ENCODE peak calls at places on chromosomes 6 and 20, in ten cellular contexts. One of them, this sample, is unnamed.

GRCh38 chr6:118252474-118252873 is 295.6 kb upstream of the PLN start:
- DNase-seq in right lobe of liver: no peak
- DNase-seq in WERI-Rb-1: no peak
- DNase-seq in left lung: no peak
- DNase-seq in GM10248: peak; percentile 13
- DNase-seq in AG10803: no peak
- DNase-seq in RWPE2: no peak
- DNase-seq in kidney epithelial cell: no peak
- DNase-seq in endothelial cell: no peak
- DNase-seq in neural crest cell: no peak
- DNase-seq in this sample: no peak

GRCh38 chr6:7219310-7219709 is 93.7 kb downstream of the SSR1 start:
- DNase-seq in right lobe of liver: peak; percentile 97
- DNase-seq in WERI-Rb-1: no peak
- DNase-seq in left lung: no peak
- DNase-seq in GM10248: no peak
- DNase-seq in AG10803: peak; percentile 19
- DNase-seq in RWPE2: no peak
- DNase-seq in kidney epithelial cell: no peak
- DNase-seq in endothelial cell: no peak
- DNase-seq in neural crest cell: no peak
- DNase-seq in this sample: no peak

GRCh38 chr6:106789436-106790145 is 160.2 kb downstream of the QRSL1 start:
- DNase-seq in right lobe of liver: no peak
- DNase-seq in WERI-Rb-1: no peak
- DNase-seq in left lung: no peak
- DNase-seq in GM10248: no peak
- DNase-seq in AG10803: no peak
- DNase-seq in RWPE2: no peak
- DNase-seq in kidney epithelial cell: no peak
- DNase-seq in endothelial cell: no peak
- DNase-seq in neural crest cell: no peak
- DNase-seq in this sample: no peak

GRCh38 chr20:43988867-43989266 is 74.2 kb downstream of the TOX2 start:
- DNase-seq in right lobe of liver: no peak
- DNase-seq in WERI-Rb-1: no peak
- DNase-seq in left lung: no peak
- DNase-seq in GM10248: no peak
- DNase-seq in AG10803: peak; percentile 52
- DNase-seq in RWPE2: no peak
- DNase-seq in kidney epithelial cell: no peak
- DNase-seq in endothelial cell: no peak
- DNase-seq in neural crest cell: no peak
- DNase-seq in this sample: no peak

GRCh38 chr6:135976585-135976984 is 125.1 kb downstream of the PDE7B start:
- DNase-seq in right lobe of liver: no peak
- DNase-seq in WERI-Rb-1: no peak
- DNase-seq in left lung: no peak
- DNase-seq in GM10248: no peak
- DNase-seq in AG10803: no peak
- DNase-seq in RWPE2: no peak
- DNase-seq in kidney epithelial cell: no peak
- DNase-seq in endothelial cell: no peak
- DNase-seq in neural crest cell: no peak
- DNase-seq in this sample: no peak

GRCh38 chr6:170047813-170048212 is 243.1 kb downstream of the DLL1 start:
- DNase-seq in right lobe of liver: no peak
- DNase-seq in WERI-Rb-1: no peak
- DNase-seq in left lung: peak; percentile 32
- DNase-seq in GM10248: no peak
- DNase-seq in AG10803: no peak
- DNase-seq in RWPE2: peak; percentile 16
- DNase-seq in kidney epithelial cell: no peak
- DNase-seq in endothelial cell: no peak
- DNase-seq in neural crest cell: no peak
- DNase-seq in this sample: peak; percentile 40

GRCh38 chr6:138499303-138499991 is at the start of gene NHSL1:
- DNase-seq in right lobe of liver: peak; percentile 67
- DNase-seq in WERI-Rb-1: peak; percentile 69
- DNase-seq in left lung: no peak
- DNase-seq in GM10248: peak; percentile 13
- DNase-seq in AG10803: peak; percentile 30
- DNase-seq in RWPE2: no peak
- DNase-seq in kidney epithelial cell: peak; percentile 69
- DNase-seq in endothelial cell: no peak
- DNase-seq in neural crest cell: no peak
- DNase-seq in this sample: no peak

GRCh38 chr6:36129889-36130671 is at the start of gene MAPK13:
- DNase-seq in right lobe of liver: peak; percentile 50
- DNase-seq in WERI-Rb-1: peak; percentile 6
- DNase-seq in left lung: no peak
- DNase-seq in GM10248: peak; percentile 43
- DNase-seq in AG10803: no peak
- DNase-seq in RWPE2: no peak
- DNase-seq in kidney epithelial cell: no peak
- DNase-seq in endothelial cell: peak; percentile 28
- DNase-seq in neural crest cell: no peak
- DNase-seq in this sample: peak; percentile 90

DNA sequence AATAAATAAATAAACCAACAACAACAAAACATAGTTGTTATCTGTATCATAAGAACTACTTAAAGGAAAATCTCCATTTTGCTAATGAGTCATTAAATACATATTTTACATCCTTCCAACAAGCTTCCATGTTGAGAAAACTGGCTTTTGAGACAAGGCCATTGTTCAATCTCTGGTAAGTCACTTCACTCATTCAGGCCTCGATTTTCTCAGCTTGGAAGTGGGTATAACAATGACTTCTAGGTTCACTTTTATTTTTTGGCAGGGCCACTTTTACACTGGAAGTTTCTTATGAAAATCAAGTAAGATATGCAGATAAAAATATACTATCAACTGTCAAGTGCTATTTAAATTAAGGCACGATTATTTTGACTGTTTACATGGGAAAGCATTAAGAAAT is 30.0 kb downstream of the WRNIP1 start:
- DNase-seq in right lobe of liver: no peak
- DNase-seq in WERI-Rb-1: no peak
- DNase-seq in left lung: no peak
- DNase-seq in GM10248: no peak
- DNase-seq in AG10803: no peak
- DNase-seq in RWPE2: no peak
- DNase-seq in kidney epithelial cell: no peak
- DNase-seq in endothelial cell: no peak
- DNase-seq in neural crest cell: no peak
- DNase-seq in this sample: no peak
- TF ChIP-seq CTCF in right lobe of liver: no peak
- TF ChIP-seq CTCF in WERI-Rb-1: no peak
- TF ChIP-seq CTCF in left lung: no peak
- TF ChIP-seq CTCF in GM10248: no peak
- TF ChIP-seq CTCF in AG10803: no peak
- TF ChIP-seq CTCF in RWPE2: no peak
- TF ChIP-seq CTCF in kidney epithelial cell: no peak
- TF ChIP-seq CTCF in endothelial cell: no peak
- TF ChIP-seq CTCF in neural crest cell: no peak
- TF ChIP-seq CTCF in this sample: no peak

DNA sequence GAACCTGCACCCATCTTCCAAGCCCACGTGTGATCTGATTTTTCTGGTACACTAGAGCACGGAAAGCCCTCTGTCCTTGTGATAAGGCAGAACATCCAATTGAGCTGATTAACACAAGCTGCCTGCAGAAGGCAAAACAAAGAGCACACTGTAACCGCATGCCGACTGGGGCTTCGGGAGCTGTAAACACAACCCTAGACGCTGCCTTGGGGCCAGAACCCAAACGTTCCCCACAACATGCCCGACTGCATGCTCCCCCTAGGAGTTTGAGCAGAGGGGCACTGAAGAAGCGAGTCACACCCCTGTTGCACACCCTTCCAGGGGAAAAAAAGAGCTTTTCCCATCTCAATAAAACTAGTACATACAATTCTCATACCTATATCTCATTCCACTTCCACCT is 470.7 kb downstream of the HTR1B start:
- DNase-seq in right lobe of liver: no peak
- DNase-seq in WERI-Rb-1: no peak
- DNase-seq in left lung: no peak
- DNase-seq in GM10248: no peak
- DNase-seq in AG10803: no peak
- DNase-seq in RWPE2: no peak
- DNase-seq in kidney epithelial cell: no peak
- DNase-seq in endothelial cell: no peak
- DNase-seq in neural crest cell: peak; percentile 3
- DNase-seq in this sample: no peak
- TF ChIP-seq CTCF in right lobe of liver: no peak
- TF ChIP-seq CTCF in WERI-Rb-1: no peak
- TF ChIP-seq CTCF in left lung: no peak
- TF ChIP-seq CTCF in GM10248: no peak
- TF ChIP-seq CTCF in AG10803: no peak
- TF ChIP-seq CTCF in RWPE2: no peak
- TF ChIP-seq CTCF in kidney epithelial cell: no peak
- TF ChIP-seq CTCF in endothelial cell: no peak
- TF ChIP-seq CTCF in neural crest cell: no peak
- TF ChIP-seq CTCF in this sample: no peak

GRCh38 chr6:33841868-33842267 is 38.1 kb upstream of the MLN start:
- DNase-seq in right lobe of liver: no peak
- DNase-seq in WERI-Rb-1: no peak
- DNase-seq in left lung: no peak
- DNase-seq in GM10248: no peak
- DNase-seq in AG10803: no peak
- DNase-seq in RWPE2: no peak
- DNase-seq in kidney epithelial cell: no peak
- DNase-seq in endothelial cell: no peak
- DNase-seq in neural crest cell: no peak
- DNase-seq in this sample: no peak

GRCh38 chr6:33840064-33840926 is 36.5 kb upstream of the MLN start:
- DNase-seq in right lobe of liver: no peak
- DNase-seq in WERI-Rb-1: peak; percentile 64
- DNase-seq in left lung: peak; percentile 53
- DNase-seq in GM10248: peak; percentile 71
- DNase-seq in AG10803: peak; percentile 96
- DNase-seq in RWPE2: peak; percentile 93
- DNase-seq in kidney epithelial cell: peak; percentile 92
- DNase-seq in endothelial cell: no peak
- DNase-seq in neural crest cell: no peak
- DNase-seq in this sample: no peak

GRCh38 chr6:33839399-33840063 is 35.7 kb upstream of the MLN start:
- DNase-seq in right lobe of liver: no peak
- DNase-seq in WERI-Rb-1: peak; percentile 98
- DNase-seq in left lung: no peak
- DNase-seq in GM10248: no peak
- DNase-seq in AG10803: no peak
- DNase-seq in RWPE2: no peak
- DNase-seq in kidney epithelial cell: no peak
- DNase-seq in endothelial cell: no peak
- DNase-seq in neural crest cell: no peak
- DNase-seq in this sample: no peak

GRCh38 chr6:33838979-33839378 is 35.2 kb upstream of the MLN start:
- DNase-seq in right lobe of liver: no peak
- DNase-seq in WERI-Rb-1: no peak
- DNase-seq in left lung: no peak
- DNase-seq in GM10248: no peak
- DNase-seq in AG10803: no peak
- DNase-seq in RWPE2: no peak
- DNase-seq in kidney epithelial cell: no peak
- DNase-seq in endothelial cell: no peak
- DNase-seq in neural crest cell: no peak
- DNase-seq in this sample: no peak

GRCh38 chr6:33841070-33841469 is 37.3 kb upstream of the MLN start:
- DNase-seq in right lobe of liver: no peak
- DNase-seq in WERI-Rb-1: no peak
- DNase-seq in left lung: no peak
- DNase-seq in GM10248: no peak
- DNase-seq in AG10803: no peak
- DNase-seq in RWPE2: no peak
- DNase-seq in kidney epithelial cell: no peak
- DNase-seq in endothelial cell: no peak
- DNase-seq in neural crest cell: no peak
- DNase-seq in this sample: no peak
- TF ChIP-seq CTCF in right lobe of liver: no peak
- TF ChIP-seq CTCF in WERI-Rb-1: peak; percentile 30
- TF ChIP-seq CTCF in left lung: no peak
- TF ChIP-seq CTCF in GM10248: no peak
- TF ChIP-seq CTCF in AG10803: no peak
- TF ChIP-seq CTCF in RWPE2: no peak
- TF ChIP-seq CTCF in kidney epithelial cell: no peak
- TF ChIP-seq CTCF in endothelial cell: no peak
- TF ChIP-seq CTCF in neural crest cell: no peak
- TF ChIP-seq CTCF in this sample: no peak

GRCh38 chr20:46088409-46089075 is 1.2 kb downstream of the NCOA5 start:
- DNase-seq in right lobe of liver: no peak
- DNase-seq in WERI-Rb-1: no peak
- DNase-seq in left lung: no peak
- DNase-seq in GM10248: no peak
- DNase-seq in AG10803: peak; percentile 29
- DNase-seq in RWPE2: no peak
- DNase-seq in kidney epithelial cell: no peak
- DNase-seq in endothelial cell: no peak
- DNase-seq in neural crest cell: no peak
- DNase-seq in this sample: no peak

GRCh38 chr20:46083101-46083500 is 6.7 kb downstream of the NCOA5 start:
- DNase-seq in right lobe of liver: no peak
- DNase-seq in WERI-Rb-1: no peak
- DNase-seq in left lung: no peak
- DNase-seq in GM10248: no peak
- DNase-seq in AG10803: no peak
- DNase-seq in RWPE2: no peak
- DNase-seq in kidney epithelial cell: no peak
- DNase-seq in endothelial cell: no peak
- DNase-seq in neural crest cell: no peak
- DNase-seq in this sample: no peak

GRCh38 chr20:46083531-46084061 is 6.2 kb downstream of the NCOA5 start:
- DNase-seq in right lobe of liver: no peak
- DNase-seq in WERI-Rb-1: no peak
- DNase-seq in left lung: no peak
- DNase-seq in GM10248: no peak
- DNase-seq in AG10803: no peak
- DNase-seq in RWPE2: no peak
- DNase-seq in kidney epithelial cell: no peak
- DNase-seq in endothelial cell: no peak
- DNase-seq in neural crest cell: no peak
- DNase-seq in this sample: no peak

GRCh38 chr20:46087161-46087560 is 2.6 kb downstream of the NCOA5 start:
- DNase-seq in right lobe of liver: no peak
- DNase-seq in WERI-Rb-1: no peak
- DNase-seq in left lung: no peak
- DNase-seq in GM10248: no peak
- DNase-seq in AG10803: peak; percentile 25
- DNase-seq in RWPE2: no peak
- DNase-seq in kidney epithelial cell: no peak
- DNase-seq in endothelial cell: no peak
- DNase-seq in neural crest cell: no peak
- DNase-seq in this sample: no peak

DNA sequence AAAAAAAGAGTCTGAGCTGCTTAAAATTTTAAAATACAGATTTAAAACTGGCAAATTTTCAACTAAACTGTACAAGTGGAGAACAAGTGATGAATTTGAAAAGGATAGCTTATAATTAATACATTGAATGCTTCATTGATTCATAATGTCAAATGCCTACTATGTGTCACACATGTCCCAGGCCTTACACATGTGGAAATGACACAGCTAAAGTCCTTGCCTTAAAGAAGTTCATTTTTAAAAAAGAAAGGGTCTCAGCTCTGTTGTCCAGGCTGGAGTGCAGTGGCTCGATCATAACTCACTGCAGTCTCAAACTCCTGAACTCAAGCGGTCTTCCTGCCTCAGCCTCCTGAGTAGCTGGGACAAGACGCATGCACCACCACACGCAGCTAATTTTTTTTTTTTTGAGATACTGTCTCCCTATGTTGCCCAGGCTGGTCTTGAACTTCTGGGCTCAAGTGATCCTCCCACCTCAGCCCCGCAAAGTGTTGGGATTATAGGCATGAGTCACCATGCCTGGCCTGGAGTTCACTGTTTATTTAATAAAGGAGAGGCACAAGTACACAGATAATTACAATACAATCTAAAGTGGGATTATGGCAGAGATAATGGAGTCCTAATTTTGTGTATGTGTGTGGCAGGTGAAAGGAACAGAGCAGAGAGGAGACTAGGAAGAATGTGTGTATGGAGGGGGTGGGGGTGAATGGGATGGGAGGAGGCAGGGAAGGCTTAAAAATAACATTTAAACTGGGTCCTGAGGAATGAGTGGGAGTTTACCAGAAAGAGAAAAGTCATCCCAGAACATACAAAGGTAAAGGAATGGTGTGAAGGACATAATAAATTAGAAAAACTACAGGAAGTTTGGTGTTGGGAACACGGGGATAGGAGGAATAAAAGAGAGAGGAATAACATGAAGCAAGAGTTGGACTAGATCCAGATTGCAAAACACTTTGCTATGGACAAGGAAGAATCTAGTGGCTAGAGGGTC is 4.7 kb downstream of the NCOA5 start:
- DNase-seq in right lobe of liver: no peak
- DNase-seq in WERI-Rb-1: no peak
- DNase-seq in left lung: no peak
- DNase-seq in GM10248: no peak
- DNase-seq in AG10803: peak; percentile 43
- DNase-seq in RWPE2: no peak
- DNase-seq in kidney epithelial cell: no peak
- DNase-seq in endothelial cell: no peak
- DNase-seq in neural crest cell: no peak
- DNase-seq in this sample: no peak
- TF ChIP-seq CTCF in right lobe of liver: no peak
- TF ChIP-seq CTCF in WERI-Rb-1: no peak
- TF ChIP-seq CTCF in left lung: no peak
- TF ChIP-seq CTCF in GM10248: no peak
- TF ChIP-seq CTCF in AG10803: no peak
- TF ChIP-seq CTCF in RWPE2: no peak
- TF ChIP-seq CTCF in kidney epithelial cell: no peak
- TF ChIP-seq CTCF in endothelial cell: no peak
- TF ChIP-seq CTCF in neural crest cell: no peak
- TF ChIP-seq CTCF in this sample: no peak